ENCODE peak calls at places on chromosomes 16 and 17, in nine cellular contexts. Z, V, H, K, S, P, E, R and J are unnamed samples.

GRCh38 chr16:1772908-1773702 is at the start of gene MRPS34:
- DNase-seq in S (peak; percentile 87), P (no peak), E (peak; percentile 87), K (peak; percentile 81), Z (peak; percentile 97), R (peak; percentile 87), H (peak; percentile 85), V (peak; percentile 68), J (no peak)

GRCh38 chr17:4908711-4909496 is 6.0 kb upstream of the CHRNE start:
- DNase-seq in E (peak; percentile 90), R (peak; percentile 95), H (peak; percentile 96), P (peak; percentile 82), K (peak; percentile 95), Z (peak; percentile 93), S (peak; percentile 90), V (peak; percentile 81), J (peak; percentile 78)

GRCh38 chr16:1779234-1779701 is 3.1 kb downstream of the SPSB3 start:
- DNase-seq in R (no peak), P (no peak), Z (no peak), E (no peak), H (no peak), K (no peak), S (no peak), V (no peak), J (no peak)

GRCh38 chr16:53849994-53850393 is 146.0 kb downstream of the FTO start:
- DNase-seq in E (no peak), S (no peak), P (no peak), Z (no peak), R (no peak), V (no peak), K (no peak), H (no peak), J (no peak)

GRCh38 chr16:6602401-6602800 is 730.2 kb upstream of the RBFOX1 start:
- DNase-seq in P (no peak), E (no peak), H (no peak), K (no peak), R (no peak), V (no peak), S (no peak), Z (no peak), J (no peak)

GRCh38 chr17:66819466-66819865 is 15.5 kb upstream of the CACNG5 start:
- DNase-seq in E (no peak), H (no peak), V (no peak), R (no peak), K (no peak), S (no peak), P (no peak), Z (no peak), J (no peak)

GRCh38 chr17:65479282-65479681 is 82.2 kb downstream of the AXIN2 start:
- DNase-seq in H (no peak), V (no peak), E (no peak), K (no peak), R (no peak), S (no peak), Z (no peak), P (no peak), J (no peak)

GRCh38 chr17:27396941-27397340 is 59.3 kb upstream of the KSR1 start:
- DNase-seq in H (peak; percentile 48), R (no peak), E (no peak), V (no peak), P (peak; percentile 80), S (no peak), K (no peak), Z (no peak), J (no peak)

GRCh38 chr17:28810437-28810836 is 32.2 kb downstream of the FAM222B start:
- DNase-seq in V (no peak), S (no peak), K (no peak), R (no peak), E (no peak), Z (no peak), P (no peak), H (no peak), J (no peak)

GRCh38 chr17:22492331-22492730 is 800.0 kb downstream of the KCNJ18 start:
- DNase-seq in E (no peak), R (no peak), P (no peak), K (no peak), H (no peak), V (no peak), S (no peak), Z (no peak), J (no peak)

GRCh38 chr17:80981062-80981902 is 10.4 kb upstream of the CHMP6 start:
- DNase-seq in P (no peak), S (no peak), V (no peak), E (no peak), K (no peak), Z (peak; percentile 83), R (no peak), H (no peak), J (no peak)

GRCh38 chr16:2471016-2471652 is at the start of gene NTN3:
- DNase-seq in E (no peak), P (no peak), K (no peak), S (peak; percentile 38), H (no peak), Z (peak; percentile 88), R (no peak), V (no peak), J (no peak)

GRCh38 chr16:54193656-54194007 is 93.0 kb downstream of the IRX3 start:
- DNase-seq in K (peak; percentile 57), V (peak; percentile 72), H (peak; percentile 39), S (peak; percentile 65), E (peak; percentile 54), P (no peak), R (peak; percentile 89), Z (peak; percentile 83), J (no peak)

GRCh38 chr17:63596856-63597557 is 3.7 kb upstream of the TACO1 start:
- DNase-seq in P (no peak), Z (no peak), H (no peak), S (no peak), K (no peak), V (no peak), R (no peak), E (no peak), J (no peak)

DNA sequence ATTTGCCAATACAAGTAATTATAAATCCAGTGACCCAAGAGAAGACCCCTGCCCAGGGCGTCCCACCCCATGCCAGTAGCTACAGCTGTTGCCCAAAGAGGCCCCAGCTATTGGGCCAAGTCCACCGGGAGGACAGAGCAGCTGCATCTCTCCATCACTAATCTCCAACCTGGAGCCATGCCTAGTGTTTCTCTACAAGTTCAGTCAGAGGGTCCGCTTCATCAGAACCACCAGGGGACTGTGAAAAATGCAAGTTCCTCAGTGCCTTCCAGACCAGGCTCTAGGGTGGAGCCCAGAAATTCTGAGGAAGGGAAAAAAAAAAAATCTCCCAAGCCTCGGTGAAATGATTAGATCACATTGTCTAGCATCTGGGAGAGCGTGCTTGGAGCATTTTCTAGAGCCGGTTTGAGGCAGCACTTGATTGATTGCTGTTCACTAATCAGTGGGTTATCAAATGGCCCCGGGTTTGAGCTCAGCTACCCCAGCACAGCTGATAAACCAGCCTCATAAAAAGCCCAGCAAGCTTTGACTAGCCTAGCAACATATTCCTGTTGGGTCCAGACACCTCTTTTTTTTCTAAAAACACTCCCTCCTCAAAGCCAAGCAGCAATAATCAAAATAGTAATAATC is 22.3 kb upstream of the HERPUD1 start:
- DNase-seq in Z (no peak), E (no peak), P (no peak), K (no peak), V (no peak), R (no peak), S (no peak), H (no peak), J (no peak)
- TF ChIP-seq CTCF in Z (no peak), E (no peak), P (no peak), K (no peak), V (no peak), R (no peak), S (no peak), H (no peak), J (no peak)

GRCh38 chr17:78935419-78936323 is 10.5 kb upstream of the TIMP2 start:
- DNase-seq in P (peak; percentile 82), R (peak; percentile 87), K (peak; percentile 98), Z (no peak), S (no peak), E (peak; percentile 59), V (no peak), H (peak; percentile 99), J (no peak)
- H3K4me3 ChIP-seq in P (no peak overlapping the region), R (no peak overlapping the region), K (peak overlapping the region; percentile 10), Z (no peak overlapping the region), S (no peak overlapping the region), E (no peak overlapping the region), V (no peak overlapping the region), H (no peak overlapping the region), J (no peak overlapping the region)

GRCh38 chr16:49461517-49461951 is 87.9 kb downstream of the C16orf78 start:
- DNase-seq in P (no peak), R (peak; percentile 56), H (no peak), S (no peak), V (no peak), K (no peak), E (no peak), Z (no peak), J (no peak)
- TF ChIP-seq CTCF in P (no peak), R (no peak), H (no peak), S (no peak), V (no peak), K (no peak), E (no peak), Z (no peak), J (no peak)

GRCh38 chr16:24838554-24839266 is 7.1 kb upstream of the SLC5A11 start:
- DNase-seq in E (peak; percentile 26), Z (no peak), P (no peak), K (peak; percentile 42), H (peak; percentile 63), V (no peak), R (peak; percentile 80), S (no peak), J (no peak)
- H3K4me3 ChIP-seq in E (no peak overlapping the region), Z (no peak overlapping the region), P (no peak overlapping the region), K (no peak overlapping the region), H (no peak overlapping the region), V (no peak overlapping the region), R (no peak overlapping the region), S (peak overlapping the region; percentile 47), J (no peak overlapping the region)

GRCh38 chr16:48591976-48592375 is 18.0 kb downstream of the N4BP1 start:
- DNase-seq in S (no peak), E (no peak), P (no peak), Z (no peak), H (no peak), K (no peak), V (no peak), R (no peak), J (no peak)

GRCh38 chr16:48602357-48603014 is 7.5 kb downstream of the N4BP1 start:
- DNase-seq in S (no peak), Z (no peak), P (no peak), V (no peak), K (no peak), R (no peak), E (no peak), H (no peak), J (no peak)

GRCh38 chr16:48592839-48593429 is 17.0 kb downstream of the N4BP1 start:
- DNase-seq in V (no peak), K (no peak), S (no peak), E (no peak), H (no peak), P (no peak), Z (peak; percentile 23), R (no peak), J (no peak)

GRCh38 chr16:48596326-48596725 is 13.7 kb downstream of the N4BP1 start:
- DNase-seq in K (no peak), H (no peak), P (no peak), S (no peak), E (no peak), Z (no peak), V (no peak), R (no peak), J (no peak)

GRCh38 chr16:48597563-48598392 is 12.2 kb downstream of the N4BP1 start:
- DNase-seq in Z (no peak), S (no peak), K (peak; percentile 53), P (no peak), E (no peak), R (no peak), V (no peak), H (peak; percentile 36), J (no peak)
- TF ChIP-seq CTCF in Z (no peak), S (no peak), K (no peak), P (no peak), E (no peak), R (no peak), V (no peak), H (no peak), J (no peak)